ENCODE peak calls at places on chromosomes 12 and 14, in five cellular contexts. P is NCI-H1105 treated with DMSO at 0.1 percent for 48 hours, H is upper lobe of left lung, T is GM12891, K is AG20443. J is an unnamed sample.

GRCh38 chr14:67221248-67221981 is 19.8 kb upstream of the PALS1 start:
- DNase-seq in H (no peak), P (no peak), T (no peak), K (peak), J (peak)

GRCh38 chr14:103110681-103111296 is 12.5 kb upstream of the TNFAIP2 start:
- DNase-seq in P (no peak), K (peak), H (peak), T (no peak), J (peak)

GRCh38 chr12:104494137-104494815 is 37.5 kb downstream of the CHST11 start:
- DNase-seq in P (no peak), T (no peak), K (peak), H (no peak), J (no peak)

GRCh38 chr14:22471545-22472121 is 117.4 kb downstream of the DAD1 start:
- DNase-seq in H (peak), T (no peak), K (no peak), P (peak), J (no peak)

GRCh38 chr12:9868271-9868815 is 811 bp downstream of the CLEC2B start:
- DNase-seq in T (no peak), K (no peak), P (no peak), H (no peak), J (no peak)

GRCh38 chr14:37598085-37598972 is 2.9 kb downstream of the TTC6 start:
- DNase-seq in K (no peak), H (peak), T (no peak), P (peak), J (peak)

GRCh38 chr12:122870867-122871664 is 24.9 kb downstream of the VPS37B start:
- DNase-seq in K (peak), T (no peak), H (no peak), P (no peak), J (no peak)

GRCh38 chr14:96470331-96470730 is 31.9 kb upstream of the PAPOLA start:
- DNase-seq in K (no peak), P (no peak), T (no peak), H (no peak), J (no peak)

GRCh38 chr12:117854339-117855012 is 114.3 kb downstream of the KSR2 start:
- DNase-seq in H (no peak), K (peak), T (peak), P (peak), J (peak)

GRCh38 chr14:35425850-35426249 is 21.3 kb upstream of the NFKBIA start:
- DNase-seq in K (no peak), H (no peak), T (no peak), P (no peak), J (no peak)

GRCh38 chr12:6065131-6065871 is 59.2 kb downstream of the VWF start:
- DNase-seq in P (no peak), H (no peak), K (no peak), T (no peak), J (peak)

GRCh38 chr12:51549637-51550036 is 41.4 kb upstream of the SCN8A start:
- DNase-seq in H (no peak), T (no peak), P (no peak), K (peak), J (no peak)

GRCh38 chr14:71187633-71188356 is 280.5 kb downstream of the PCNX1 start:
- DNase-seq in P (no peak), K (no peak), T (no peak), H (no peak), J (no peak)

GRCh38 chr12:103495158-103495782 is 498 bp downstream of the C12orf42 start:
- DNase-seq in P (peak), H (peak), K (peak), T (peak), J (no peak)

J was measured in PC-9.